ENCODE peak calls at places on chromosomes 12 and 14, in eight cellular contexts. W is ovary, Z is adrenal gland, E is IMR-90, A is spleen, L is thyroid gland, C is stomach, R is heart left ventricle. S is an unnamed sample. For H3K36me3, the result is how much of the 10 kb centered on the place peaks cover.

GRCh38 chr14:69959136-69959535 is 79.9 kb downstream of the SMOC1 start:
- DNase-seq in W (no peak), Z (no peak), E (no peak), A (no peak), L (no peak), C (no peak), R (no peak), S (no peak)

GRCh38 chr12:70364695-70365397 is 1.2 kb upstream of the KCNMB4 start:
- DNase-seq in W (no peak), Z (no peak), E (no peak), A (no peak), L (peak), C (no peak), R (no peak), S (no peak)

GRCh38 chr14:89773644-89774316 is 180.8 kb downstream of the EFCAB11 start:
- DNase-seq in W (no peak), Z (no peak), E (peak), A (peak), L (peak), C (peak), R (peak), S (no peak)

GRCh38 chr12:49763006-49763591 is 21.7 kb downstream of the TMBIM6 start:
- DNase-seq in W (peak), Z (peak), E (peak), A (peak), L (peak), C (peak), R (peak), S (peak)

GRCh38 chr12:75878382-75878720 is 153.2 kb downstream of the PHLDA1 start:
- DNase-seq in W (no peak), Z (peak), E (peak), A (no peak), L (no peak), C (no peak), R (no peak), S (no peak)

GRCh38 chr12:851913-852312 is 97.6 kb downstream of the RAD52 start:
- DNase-seq in W (no peak), Z (no peak), E (peak), A (no peak), L (no peak), C (no peak), R (no peak), S (no peak)

GRCh38 chr12:108798551-108799221 is 58.7 kb downstream of the SSH1 start:
- DNase-seq in W (no peak), Z (no peak), E (peak), A (peak), L (no peak), C (no peak), R (peak), S (peak)

GRCh38 chr12:40336573-40337199 is 111.9 kb downstream of the LRRK2 start:
- DNase-seq in W (no peak), Z (no peak), E (peak), A (no peak), L (no peak), C (no peak), R (no peak), S (no peak)

GRCh38 chr14:89792489-89793366 is 161.8 kb downstream of the EFCAB11 start:
- DNase-seq in W (no peak), Z (no peak), E (peak), A (no peak), L (no peak), C (no peak), R (peak), S (peak)

GRCh38 chr12:53500119-53500775 is 836 bp upstream of the TARBP2 start:
- DNase-seq in W (peak), Z (no peak), E (peak), A (no peak), L (peak), C (peak), R (peak), S (peak)

GRCh38 chr14:103696027-103696402 is 19.2 kb downstream of the XRCC3 start:
- DNase-seq in W (peak), Z (no peak), E (no peak), A (peak), L (no peak), C (no peak), R (no peak), S (no peak)

GRCh38 chr14:72810201-72810600 is 83.7 kb downstream of the DPF3 start:
- DNase-seq in W (no peak), Z (no peak), E (no peak), A (no peak), L (no peak), C (no peak), R (no peak), S (no peak)

GRCh38 chr12:125324861-125325260 is 259.6 kb downstream of the AACS start:
- DNase-seq in W (no peak), Z (no peak), E (no peak), A (no peak), L (no peak), C (no peak), R (no peak), S (no peak)

GRCh38 chr12:107570721-107571120 is 114.9 kb upstream of the PWP1 start:
- DNase-seq in W (no peak), Z (no peak), E (peak), A (no peak), L (no peak), C (no peak), R (no peak), S (no peak)

GRCh38 chr14:56247495-56248087 is 129.4 kb downstream of the PELI2 start:
- DNase-seq in W (no peak), Z (no peak), E (peak), A (no peak), L (no peak), C (no peak), R (no peak), S (no peak)

GRCh38 chr14:50718949-50719348 is 50.8 kb upstream of the SAV1 start:
- DNase-seq in W (no peak), Z (no peak), E (no peak), A (no peak), L (no peak), C (no peak), R (no peak), S (no peak)

DNA sequence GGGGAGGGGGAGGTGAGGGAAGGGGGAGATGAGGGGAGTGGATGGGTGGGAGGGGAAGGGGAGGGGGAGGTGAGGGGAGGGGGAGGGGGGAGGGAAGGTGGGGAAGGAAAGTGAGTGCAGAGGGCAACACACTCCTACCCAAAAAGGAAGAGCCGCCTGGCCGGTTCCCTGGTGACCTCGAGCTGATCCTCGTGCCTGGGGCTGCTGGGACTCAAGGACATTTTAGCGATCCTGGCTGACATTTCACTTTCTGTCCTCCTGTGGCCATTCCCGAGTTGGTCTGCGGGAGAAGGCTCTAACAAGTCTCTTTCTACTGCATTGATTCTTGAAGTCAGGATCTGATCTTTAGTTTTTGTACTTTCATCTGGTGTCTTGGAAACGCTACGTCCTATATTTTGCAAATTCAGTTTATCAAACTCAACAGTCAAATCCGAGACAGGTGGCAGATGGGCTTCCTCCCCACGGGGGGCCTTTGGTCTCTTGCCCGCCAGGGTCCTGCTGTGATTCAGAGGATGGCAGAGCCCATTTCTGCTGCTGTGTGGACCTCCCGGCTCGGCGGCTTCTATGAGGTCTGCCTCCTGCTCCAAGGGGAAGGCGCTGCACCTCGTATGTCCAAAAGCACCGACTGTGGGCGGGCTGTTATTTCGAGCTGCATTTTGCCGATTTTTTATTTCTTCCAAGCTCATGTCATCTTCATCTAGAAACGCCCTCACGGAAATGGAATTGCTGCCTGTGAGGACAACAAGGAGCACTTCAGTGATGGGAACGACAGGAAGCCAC is 19.1 kb downstream of the PGAM5 start:
- DNase-seq in W (no peak), Z (peak), E (no peak), A (no peak), L (no peak), C (no peak), R (no peak), S (no peak)
- H3K36me3 ChIP-seq in W (under half), Z (half or more), E (half or more), A (half or more), L (half or more), C (half or more), R (half or more), S (under half)

GRCh38 chr14:22570132-22570949 is 18.7 kb downstream of the DAD1 start:
- DNase-seq in W (peak), Z (peak), E (peak), A (no peak), L (peak), C (peak), R (peak), S (peak)
- TF ChIP-seq POLR2A in W (no peak), Z (no peak), E (no peak), A (no peak), L (no peak), C (no peak), R (no peak), S (no peak)

DNA sequence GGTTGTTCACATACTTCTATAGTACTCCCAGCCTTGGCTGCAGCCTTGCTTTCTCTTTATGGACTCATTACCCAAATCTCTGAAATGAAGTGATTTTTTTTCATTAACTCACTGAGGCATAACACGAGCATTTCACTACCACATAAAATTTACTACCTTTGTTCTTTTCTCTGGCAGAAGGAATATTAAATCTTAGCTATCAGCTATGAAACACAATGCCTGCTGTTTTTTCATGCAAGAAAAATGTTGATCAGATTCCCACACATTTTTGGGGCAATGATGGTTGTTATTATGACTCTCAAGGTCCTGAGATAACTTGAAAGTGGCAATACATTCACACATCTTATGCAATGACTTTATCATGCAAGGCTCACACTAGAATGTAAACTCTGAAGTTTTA is 225.3 kb upstream of the ATP2B1 start:
- DNase-seq in W (no peak), Z (no peak), E (peak), A (no peak), L (no peak), C (no peak), R (no peak), S (no peak)
- H3K36me3 ChIP-seq in W (under half), Z (under half), E (under half), A (under half), L (under half), C (under half), R (under half), S (under half)

GRCh38 chr12:20369164-20370000 is 1.0 kb downstream of the PDE3A start:
- DNase-seq in W (peak), Z (peak), E (peak), A (peak), L (peak), C (peak), R (peak), S (peak)
- TF ChIP-seq POLR2A in W (no peak), Z (no peak), E (no peak), A (no peak), L (peak), C (no peak), R (peak), S (peak)